ENCODE peak calls at places on chromosomes 13 and 19, in seven cellular contexts. K is AG09309, O is mammary epithelial cell, D is GM20000, V is IMR-90, Z is kidney epithelial cell, A is neural progenitor cell. I is an unnamed sample.

GRCh38 chr13:31236211-31236786 is 36.5 kb downstream of the B3GLCT start:
- DNase-seq in O (peak), A (peak), K (peak), D (peak), Z (peak), V (peak), I (no peak)

GRCh38 chr19:13610042-13610691 is 103.9 kb upstream of the CACNA1A start:
- DNase-seq in Z (no peak), O (no peak), V (no peak), K (no peak), D (no peak), A (peak), I (no peak)

GRCh38 chr13:64369121-64369520 is 2861.0 kb downstream of the PCDH9 start:
- DNase-seq in O (no peak), V (peak), Z (no peak), D (no peak), K (no peak), A (no peak), I (no peak)

GRCh38 chr13:49649244-49649962 is 21.1 kb downstream of the ARL11 start:
- DNase-seq in K (peak), A (peak), D (no peak), V (peak), Z (no peak), O (peak), I (no peak)

GRCh38 chr19:533485-534058 is 2.0 kb downstream of the CDC34 start:
- DNase-seq in D (no peak), Z (no peak), K (no peak), O (no peak), A (no peak), V (no peak), I (no peak)

GRCh38 chr13:30121666-30122065 is 185.7 kb downstream of the KATNAL1 start:
- DNase-seq in V (no peak), O (no peak), Z (no peak), K (no peak), D (no peak), A (no peak), I (no peak)

GRCh38 chr19:1064661-1065605 is 2.0 kb upstream of the ARHGAP45 start:
- DNase-seq in A (peak), D (peak), V (peak), K (no peak), Z (no peak), O (peak), I (peak)

GRCh38 chr13:32426191-32426980 is 1.5 kb downstream of the N4BP2L1 start:
- DNase-seq in Z (no peak), V (no peak), D (peak), K (no peak), A (no peak), O (no peak), I (peak)

GRCh38 chr19:7942981-7943443 is 454 bp downstream of the TIMM44 start:
- DNase-seq in O (peak), Z (no peak), V (no peak), K (no peak), D (no peak), A (no peak), I (no peak)

GRCh38 chr13:44402902-44403719 is 29.5 kb downstream of the SERP2 start:
- DNase-seq in K (no peak), A (no peak), O (peak), Z (no peak), D (no peak), V (no peak), I (no peak)

GRCh38 chr19:18610556-18611326 is 1.9 kb upstream of the TMEM59L start:
- DNase-seq in O (no peak), D (no peak), A (peak), V (no peak), Z (no peak), K (no peak), I (no peak)

GRCh38 chr19:44745386-44745831 is 3.1 kb upstream of the BCL3 start:
- DNase-seq in A (peak), Z (no peak), V (peak), O (peak), D (no peak), K (peak), I (no peak)

GRCh38 chr19:8305798-8306197 is 2.4 kb downstream of the CD320 start:
- DNase-seq in Z (no peak), V (no peak), A (no peak), O (no peak), D (no peak), K (no peak), I (peak)

GRCh38 chr13:59043016-59043415 is 1120.7 kb downstream of the DIAPH3 start:
- DNase-seq in V (no peak), O (no peak), K (no peak), A (peak), D (no peak), Z (no peak), I (no peak)

GRCh38 chr19:38082256-38083118 is 141.5 kb downstream of the DPF1 start:
- DNase-seq in Z (no peak), A (no peak), V (no peak), D (no peak), O (no peak), K (no peak), I (no peak)

GRCh38 chr13:55566334-55566733 is 1574.4 kb upstream of the PRR20A start:
- DNase-seq in A (no peak), Z (no peak), K (no peak), O (no peak), D (no peak), V (no peak), I (no peak)

GRCh38 chr13:111371211-111371610 is 50.8 kb downstream of the TEX29 start:
- DNase-seq in A (no peak), K (no peak), Z (no peak), O (no peak), D (no peak), V (peak), I (no peak)

GRCh38 chr13:39811696-39812095 is 156.2 kb downstream of the COG6 start:
- DNase-seq in D (no peak), K (no peak), Z (no peak), A (no peak), V (no peak), O (no peak), I (no peak)

GRCh38 chr13:62556973-62557372 is 1141.3 kb upstream of the PCDH20 start:
- DNase-seq in K (no peak), Z (no peak), D (no peak), O (no peak), A (no peak), V (peak), I (no peak)

GRCh38 chr19:15300533-15301194 is 31.7 kb downstream of the BRD4 start:
- DNase-seq in A (no peak), K (peak), V (peak), Z (no peak), O (no peak), D (no peak), I (no peak)

GRCh38 chr13:48532146-48532472 is 771 bp downstream of the RCBTB2 start:
- DNase-seq in Z (no peak), A (peak), K (no peak), O (no peak), D (no peak), V (peak), I (no peak)

GRCh38 chr19:6732803-6733337 is 4.5 kb downstream of the GPR108 start:
- DNase-seq in V (no peak), K (no peak), O (no peak), Z (no peak), D (no peak), A (no peak), I (no peak)

GRCh38 chr13:32165791-32166190 is 134.2 kb downstream of the FRY start:
- DNase-seq in O (peak), Z (no peak), V (no peak), D (no peak), A (no peak), K (no peak), I (no peak)

GRCh38 chr13:113669231-113669870 is 2.3 kb downstream of the GRK1 start:
- DNase-seq in Z (no peak), D (no peak), V (no peak), O (no peak), K (no peak), A (no peak), I (peak)

GRCh38 chr13:30313307-30313706 is 6.0 kb upstream of the KATNAL1 start:
- DNase-seq in O (no peak), V (no peak), K (no peak), Z (no peak), D (no peak), A (no peak), I (no peak)

GRCh38 chr13:113176292-113176691 is 17.8 kb downstream of the PROZ start:
- DNase-seq in Z (no peak), K (no peak), D (no peak), A (no peak), O (no peak), V (no peak), I (no peak)

GRCh38 chr13:37202264-37202663 is 96.8 kb upstream of the CSNK1A1L start:
- DNase-seq in O (no peak), Z (no peak), D (no peak), A (no peak), V (peak), K (no peak), I (no peak)

GRCh38 chr19:6674868-6675305 is 4.9 kb upstream of the TNFSF14 start:
- DNase-seq in K (no peak), O (peak), D (peak), A (peak), Z (peak), V (peak), I (peak)

GRCh38 chr13:106033634-106034033 is 501.8 kb downstream of the EFNB2 start:
- DNase-seq in A (no peak), O (no peak), Z (no peak), K (peak), V (peak), D (no peak), I (no peak)

GRCh38 chr13:33441015-33441414 is 155.5 kb upstream of the STARD13 start:
- DNase-seq in A (peak), K (no peak), V (peak), D (no peak), Z (no peak), O (peak), I (no peak)

GRCh38 chr13:20387441-20387971 is 138.2 kb downstream of the CRYL1 start:
- DNase-seq in O (peak), D (no peak), V (peak), K (no peak), Z (no peak), A (no peak), I (no peak)

GRCh38 chr19:7266832-7267231 is 27.4 kb downstream of the INSR start:
- DNase-seq in O (no peak), A (no peak), Z (no peak), D (no peak), K (no peak), V (no peak), I (no peak)

GRCh38 chr13:43728411-43728810 is 58.4 kb downstream of the ENOX1 start:
- DNase-seq in Z (no peak), A (no peak), D (no peak), V (no peak), K (no peak), O (no peak), I (no peak)

GRCh38 chr19:588758-589692 is 656 bp upstream of the HCN2 start:
- DNase-seq in A (peak), O (no peak), K (no peak), Z (no peak), D (no peak), V (no peak), I (peak)

DNA sequence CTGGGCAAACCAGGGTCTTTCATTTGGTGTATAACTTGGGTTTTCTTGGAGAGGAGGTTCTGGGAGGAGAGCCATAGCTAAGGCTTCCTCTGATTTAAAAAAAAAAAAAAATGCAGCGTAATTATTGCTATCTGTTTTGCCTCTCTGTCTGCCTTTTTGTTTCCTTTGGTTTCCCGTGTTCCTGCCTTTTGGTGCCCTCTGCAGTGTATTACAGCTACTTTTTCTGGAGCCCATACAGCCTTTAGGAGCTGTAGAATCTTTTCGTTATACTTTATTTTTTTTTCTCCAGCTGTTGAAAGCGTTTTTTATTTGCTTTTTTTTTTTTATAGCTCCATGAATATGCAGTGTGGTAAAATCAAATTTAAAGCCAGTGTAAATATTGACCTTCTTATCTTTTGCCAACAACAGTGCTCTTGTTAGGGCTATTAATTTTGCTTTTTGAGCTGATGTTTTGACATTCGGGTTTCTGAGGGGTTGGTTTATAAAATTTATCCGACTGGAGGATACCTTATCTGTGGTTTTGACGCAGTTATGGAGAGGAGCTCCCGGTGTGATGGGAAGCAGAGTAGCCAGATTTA is 38.1 kb downstream of the ZNF493 start:
- DNase-seq in Z (no peak), A (no peak), K (no peak), D (no peak), O (no peak), V (no peak), I (no peak)
- TF ChIP-seq CTCF in Z (no peak), A (no peak), K (no peak), D (no peak), O (no peak), V (no peak), I (no peak)

DNA sequence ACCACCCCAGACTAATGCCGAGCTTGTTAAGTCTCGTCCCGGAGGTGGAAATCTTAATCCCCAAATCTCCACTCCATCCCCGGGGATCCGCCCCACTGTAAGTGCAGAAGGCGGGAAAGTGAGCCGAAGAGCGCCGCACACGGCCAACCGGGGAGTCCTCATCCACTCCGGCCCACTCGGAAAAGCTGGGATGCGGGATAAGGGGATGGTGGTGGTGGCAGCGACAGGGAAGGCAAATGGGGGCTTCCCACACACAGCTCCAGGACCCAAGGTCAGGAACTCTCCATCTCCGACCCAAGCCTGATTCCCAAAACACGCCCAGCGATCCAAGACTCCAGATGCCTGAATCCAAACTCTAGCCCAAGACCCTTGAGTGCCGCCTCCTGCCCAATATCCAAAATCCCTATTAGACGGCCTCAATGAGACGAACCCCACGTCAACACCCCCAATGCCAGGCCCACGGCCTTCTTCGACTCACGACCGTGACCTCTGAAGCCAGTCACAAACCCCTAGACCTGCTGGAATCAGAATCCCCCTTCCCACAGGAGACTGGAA is 481 bp downstream of the FBL start:
- DNase-seq in V (no peak), A (peak), K (no peak), Z (no peak), O (peak), D (no peak), I (no peak)
- TF ChIP-seq CTCF in V (peak), A (no peak), K (no peak), Z (peak), O (no peak), D (no peak), I (no peak)

DNA sequence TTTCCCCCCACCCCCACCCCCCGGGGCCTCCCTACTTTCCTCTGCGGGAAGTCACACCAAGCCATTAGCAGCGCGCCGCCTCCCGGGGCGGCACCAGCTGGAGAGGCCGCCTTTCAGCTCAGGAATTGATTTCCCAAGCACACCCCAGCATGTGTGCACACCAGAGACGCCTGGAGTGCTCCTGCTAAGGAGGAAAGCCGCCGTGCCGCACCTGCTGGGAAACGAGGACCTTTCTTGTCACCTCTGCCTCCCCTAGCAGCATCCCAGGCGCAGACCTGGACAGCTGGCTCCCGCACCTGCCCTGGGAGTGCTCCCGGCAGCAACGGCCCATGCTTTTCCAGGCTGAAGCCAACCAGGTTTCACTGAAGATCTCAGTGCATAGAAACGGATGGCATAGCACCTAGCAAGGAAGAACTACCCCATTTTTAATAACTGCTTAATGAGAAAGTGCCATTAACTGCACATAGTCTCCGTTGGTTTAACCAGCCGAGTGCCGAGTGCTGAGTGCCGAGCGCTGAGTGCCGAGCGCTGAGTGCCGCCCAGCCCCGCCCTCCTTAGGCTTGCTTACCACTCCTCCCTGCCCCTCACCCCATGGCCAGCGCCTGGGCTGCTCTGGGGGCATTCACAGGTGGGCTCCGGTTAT is 165.0 kb downstream of the USP12 start:
- DNase-seq in A (peak), Z (no peak), D (no peak), V (peak), K (no peak), O (peak), I (no peak)
- TF ChIP-seq CTCF in A (no peak), Z (no peak), D (no peak), V (no peak), K (no peak), O (no peak), I (no peak)

GRCh38 chr19:49790866-49791265 is 22.2 kb downstream of the FUZ start:
- DNase-seq in D (no peak), K (no peak), O (no peak), A (no peak), Z (no peak), V (peak), I (no peak)

GRCh38 chr19:49791776-49792445 is 21.2 kb downstream of the FUZ start:
- DNase-seq in O (no peak), A (no peak), Z (no peak), D (no peak), V (no peak), K (no peak), I (no peak)

GRCh38 chr19:49787746-49788145 is 20.9 kb downstream of the AP2A1 start:
- DNase-seq in D (no peak), A (no peak), V (no peak), O (no peak), Z (no peak), K (no peak), I (no peak)

GRCh38 chr19:49786432-49786831 is 19.6 kb downstream of the AP2A1 start:
- DNase-seq in O (peak), A (no peak), Z (peak), D (no peak), V (peak), K (peak), I (no peak)

GRCh38 chr19:49788857-49789256 is 22.1 kb downstream of the AP2A1 start:
- DNase-seq in Z (no peak), V (no peak), D (no peak), K (no peak), O (no peak), A (no peak), I (no peak)
- TF ChIP-seq CTCF in Z (no peak), V (no peak), D (no peak), K (no peak), O (no peak), A (no peak), I (no peak)

GRCh38 chr19:48069435-48069834 is 25.6 kb upstream of the CABP5 start:
- DNase-seq in A (no peak), K (no peak), O (no peak), D (no peak), Z (no peak), V (no peak), I (no peak)
- TF ChIP-seq CTCF in A (peak), K (no peak), O (no peak), D (no peak), Z (no peak), V (no peak), I (no peak)

DNA sequence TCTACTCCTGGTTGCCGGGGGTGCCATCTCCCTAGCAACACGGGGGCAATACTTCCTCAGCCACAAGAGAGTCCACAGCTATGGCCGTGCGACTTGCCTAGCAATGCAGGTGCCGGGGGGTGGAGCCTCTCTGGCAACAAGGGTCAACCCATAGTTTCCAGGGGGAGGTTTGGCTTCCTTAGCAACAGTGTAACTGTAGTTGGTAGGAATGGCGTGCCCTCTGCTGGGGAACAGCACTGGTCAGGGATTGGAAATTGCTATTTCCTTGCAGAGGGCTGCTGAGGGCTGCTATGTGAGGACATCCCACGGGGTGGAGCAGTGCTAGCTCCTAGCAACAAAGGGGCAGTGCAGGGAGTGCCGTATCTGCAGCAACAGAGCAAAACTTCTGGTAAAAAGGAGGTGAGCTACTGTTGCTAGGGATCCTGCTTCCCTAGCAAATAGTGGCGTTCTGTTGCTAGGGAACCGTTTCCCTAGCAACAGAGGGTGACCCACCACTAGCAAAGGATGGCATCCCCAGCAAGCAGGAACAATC is 7.0 kb upstream of the TMC4 start:
- DNase-seq in K (no peak), A (peak), V (peak), D (peak), O (peak), Z (peak), I (no peak)
- TF ChIP-seq CTCF in K (peak), A (peak), V (peak), D (no peak), O (peak), Z (peak), I (no peak)

GRCh38 chr19:2110822-2111221 is 14.1 kb downstream of the IZUMO4 start:
- DNase-seq in D (no peak), Z (no peak), A (peak), K (no peak), V (no peak), O (no peak), I (no peak)
- TF ChIP-seq CTCF in D (no peak), Z (peak), A (peak), K (no peak), V (no peak), O (no peak), I (no peak)

DNA sequence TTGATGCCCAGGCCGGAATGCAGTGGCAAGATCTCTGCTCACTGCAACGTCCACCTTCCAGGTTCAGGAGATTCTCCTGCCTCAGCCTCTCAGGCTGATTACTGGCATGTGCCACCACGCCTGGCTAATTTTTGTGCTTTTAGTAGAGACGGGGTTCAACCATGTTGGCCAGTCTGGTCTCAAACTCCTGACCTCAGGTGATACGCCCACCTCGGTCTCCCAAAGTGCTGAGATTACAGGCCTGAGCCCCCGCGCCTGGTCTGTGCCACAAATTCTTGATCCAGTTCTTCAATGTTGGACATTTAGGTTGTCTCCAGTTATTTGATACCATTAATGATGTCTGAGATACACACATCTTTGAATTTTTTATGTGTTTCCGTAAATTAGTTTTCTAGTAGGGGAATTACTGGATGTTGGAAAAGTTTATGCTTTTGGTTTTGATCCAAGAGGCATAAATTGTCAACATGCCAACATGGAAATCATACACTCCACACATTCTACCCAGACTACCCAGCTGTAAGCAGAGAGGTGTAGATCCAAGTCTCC is 525 bp upstream of the COG3 start:
- DNase-seq in O (no peak), A (no peak), D (no peak), Z (no peak), K (no peak), V (no peak), I (no peak)
- TF ChIP-seq CTCF in O (no peak), A (no peak), D (no peak), Z (peak), K (peak), V (no peak), I (no peak)

GRCh38 chr19:5665781-5666513 is 14.4 kb downstream of the MICOS13 start:
- DNase-seq in O (peak), Z (peak), K (peak), V (peak), A (no peak), D (no peak), I (no peak)
- TF ChIP-seq CTCF in O (no peak), Z (peak), K (peak), V (peak), A (no peak), D (no peak), I (no peak)